ENCODE peak calls at places on chromosomes 11 and 22, in five cellular contexts. One of them, this sample, is unnamed.

GRCh38 chr11:47361419-47361818 is 8.9 kb upstream of the MYBPC3 start:
- DNase-seq in K562: no peak
- DNase-seq in HepG2: no peak
- DNase-seq in SK-N-SH: no peak
- DNase-seq in HCT116: no peak
- DNase-seq in this sample: no peak

GRCh38 chr11:1271406-1271805 is 38.0 kb downstream of the TOLLIP start:
- DNase-seq in HepG2: no peak
- DNase-seq in K562: no peak
- DNase-seq in HCT116: no peak
- DNase-seq in SK-N-SH: no peak
- DNase-seq in this sample: no peak

GRCh38 chr22:44455151-44455962 is 42.7 kb downstream of the RTL6 start:
- DNase-seq in SK-N-SH: no peak
- DNase-seq in K562: no peak
- DNase-seq in HepG2: no peak
- DNase-seq in HCT116: no peak
- DNase-seq in this sample: no peak

GRCh38 chr11:66126064-66126463 is 56.0 kb downstream of the PACS1 start:
- DNase-seq in HepG2: no peak
- DNase-seq in SK-N-SH: no peak
- DNase-seq in K562: no peak
- DNase-seq in HCT116: no peak
- DNase-seq in this sample: no peak

GRCh38 chr11:59901306-59901705 is 22.7 kb downstream of the OOSP3 start:
- DNase-seq in HepG2: no peak
- DNase-seq in HCT116: peak
- DNase-seq in SK-N-SH: no peak
- DNase-seq in K562: peak
- DNase-seq in this sample: no peak

GRCh38 chr11:121476379-121477032 is 23.7 kb upstream of the SORL1-AS1 start:
- DNase-seq in K562: no peak
- DNase-seq in SK-N-SH: no peak
- DNase-seq in HepG2: peak
- DNase-seq in HCT116: no peak
- DNase-seq in this sample: no peak

GRCh38 chr11:75815345-75815983 is 454 bp downstream of the UVRAG start:
- DNase-seq in HCT116: no peak
- DNase-seq in HepG2: no peak
- DNase-seq in K562: peak
- DNase-seq in SK-N-SH: no peak
- DNase-seq in this sample: peak

GRCh38 chr22:37662039-37662438 is 3.5 kb downstream of the PDXP start:
- DNase-seq in SK-N-SH: no peak
- DNase-seq in HepG2: no peak
- DNase-seq in K562: no peak
- DNase-seq in HCT116: no peak
- DNase-seq in this sample: no peak

GRCh38 chr11:76803811-76804600 is 20.9 kb downstream of the TSKU start:
- DNase-seq in K562: no peak
- DNase-seq in HepG2: no peak
- DNase-seq in SK-N-SH: no peak
- DNase-seq in HCT116: no peak
- DNase-seq in this sample: peak

GRCh38 chr11:117936973-117937372 is 7.8 kb upstream of the TMPRSS13 start:
- DNase-seq in HCT116: no peak
- DNase-seq in SK-N-SH: no peak
- DNase-seq in K562: no peak
- DNase-seq in HepG2: no peak
- DNase-seq in this sample: no peak

GRCh38 chr11:113384551-113384950 is 3.0 kb upstream of the ANKK1 start:
- DNase-seq in K562: no peak
- DNase-seq in HepG2: peak
- DNase-seq in HCT116: no peak
- DNase-seq in SK-N-SH: no peak
- DNase-seq in this sample: peak

GRCh38 chr22:24117942-24118341 is 63.3 kb upstream of the SUSD2 start:
- DNase-seq in HCT116: no peak
- DNase-seq in K562: no peak
- DNase-seq in SK-N-SH: peak
- DNase-seq in HepG2: no peak
- DNase-seq in this sample: no peak

GRCh38 chr11:9787981-9788521 is 124.2 kb downstream of the SWAP70 start:
- DNase-seq in HCT116: no peak
- DNase-seq in K562: no peak
- DNase-seq in SK-N-SH: no peak
- DNase-seq in HepG2: no peak
- DNase-seq in this sample: no peak

GRCh38 chr22:17063372-17064106 is 21.3 kb upstream of the IL17RA start:
- DNase-seq in HCT116: no peak
- DNase-seq in K562: no peak
- DNase-seq in SK-N-SH: no peak
- DNase-seq in HepG2: no peak
- DNase-seq in this sample: peak

GRCh38 chr22:36339171-36340065 is 48.3 kb downstream of the MYH9 start:
- DNase-seq in K562: no peak
- DNase-seq in HCT116: no peak
- DNase-seq in HepG2: no peak
- DNase-seq in SK-N-SH: no peak
- DNase-seq in this sample: no peak

GRCh38 chr22:46070722-46071450 is 79.4 kb upstream of the PPARA start:
- DNase-seq in HepG2: no peak
- DNase-seq in HCT116: no peak
- DNase-seq in SK-N-SH: peak
- DNase-seq in K562: no peak
- DNase-seq in this sample: no peak

GRCh38 chr22:27986937-27987336 is 67.9 kb upstream of the PITPNB start:
- DNase-seq in SK-N-SH: no peak
- DNase-seq in HCT116: no peak
- DNase-seq in K562: no peak
- DNase-seq in HepG2: no peak
- DNase-seq in this sample: no peak

GRCh38 chr11:120622189-120622912 is 110.8 kb downstream of the GRIK4 start:
- DNase-seq in K562: peak
- DNase-seq in HCT116: no peak
- DNase-seq in HepG2: no peak
- DNase-seq in SK-N-SH: peak
- DNase-seq in this sample: no peak

GRCh38 chr11:65906602-65907001 is 6.4 kb upstream of the FOSL1 start:
- DNase-seq in HCT116: no peak
- DNase-seq in SK-N-SH: no peak
- DNase-seq in HepG2: no peak
- DNase-seq in K562: peak
- DNase-seq in this sample: no peak

GRCh38 chr11:59556883-59557205 is 45.5 kb downstream of the OR4D9 start:
- DNase-seq in K562: peak
- DNase-seq in HCT116: no peak
- DNase-seq in SK-N-SH: peak
- DNase-seq in HepG2: peak
- DNase-seq in this sample: peak

GRCh38 chr11:16587670-16588069 is 150.8 kb upstream of the C11orf58 start:
- DNase-seq in HCT116: no peak
- DNase-seq in K562: no peak
- DNase-seq in SK-N-SH: no peak
- DNase-seq in HepG2: no peak
- DNase-seq in this sample: no peak

GRCh38 chr22:36386900-36387663 is 685 bp downstream of the MYH9 start:
- DNase-seq in HCT116: no peak
- DNase-seq in HepG2: no peak
- DNase-seq in SK-N-SH: peak
- DNase-seq in K562: peak
- DNase-seq in this sample: no peak

GRCh38 chr11:44380009-44380313 is 70.0 kb upstream of the ALX4 start:
- DNase-seq in K562: no peak
- DNase-seq in HCT116: no peak
- DNase-seq in HepG2: no peak
- DNase-seq in SK-N-SH: no peak
- DNase-seq in this sample: no peak

GRCh38 chr11:121914508-121914907 is 201.5 kb downstream of the BLID start:
- DNase-seq in HCT116: no peak
- DNase-seq in SK-N-SH: no peak
- DNase-seq in K562: no peak
- DNase-seq in HepG2: no peak
- DNase-seq in this sample: no peak

GRCh38 chr11:122101625-122102291 is 14.3 kb downstream of the BLID start:
- DNase-seq in HCT116: no peak
- DNase-seq in SK-N-SH: peak
- DNase-seq in HepG2: peak
- DNase-seq in K562: no peak
- DNase-seq in this sample: no peak

GRCh38 chr11:77993902-77994301 is 566 bp downstream of the INTS4 start:
- DNase-seq in HepG2: no peak
- DNase-seq in K562: no peak
- DNase-seq in HCT116: no peak
- DNase-seq in SK-N-SH: no peak
- DNase-seq in this sample: no peak

GRCh38 chr22:40323681-40324083 is 22.6 kb upstream of the ADSL start:
- DNase-seq in HepG2: no peak
- DNase-seq in K562: no peak
- DNase-seq in SK-N-SH: peak
- DNase-seq in HCT116: no peak
- DNase-seq in this sample: no peak

DNA sequence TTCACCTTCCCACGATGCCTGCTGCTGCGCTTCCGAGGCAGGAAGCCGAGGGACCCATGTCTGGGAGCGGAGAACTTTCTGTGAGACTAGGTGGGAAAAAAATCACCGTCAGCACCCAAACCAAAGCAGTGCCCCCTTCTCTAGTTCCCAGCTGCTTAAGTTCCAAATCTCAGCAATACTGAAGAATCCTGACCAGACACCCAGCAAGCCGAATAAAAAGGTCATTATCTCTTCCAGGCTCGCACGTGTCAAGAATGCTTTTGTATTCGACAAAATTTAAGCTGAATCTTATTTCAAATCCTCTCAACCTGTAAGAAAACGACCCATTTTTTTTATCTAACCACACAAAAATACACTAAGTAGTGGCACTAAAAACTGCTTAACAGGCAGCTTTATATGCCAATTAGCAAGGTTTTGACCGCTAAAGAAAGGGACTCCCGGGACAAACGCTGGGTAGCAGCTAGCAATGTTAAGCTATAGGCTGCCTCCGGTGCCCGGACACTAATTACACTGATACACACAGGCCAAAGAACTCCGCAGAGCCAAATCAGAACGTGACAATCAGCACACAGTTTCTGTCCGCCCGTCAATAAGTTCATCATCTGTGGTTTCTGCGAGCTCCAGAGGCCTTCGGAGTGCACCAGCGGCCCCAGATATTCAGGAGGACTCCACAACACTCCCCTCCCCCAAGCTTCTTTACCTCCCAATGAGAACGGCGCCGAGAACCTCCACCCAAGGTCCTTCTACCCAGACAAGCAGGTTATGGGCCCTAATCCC is 728 bp downstream of the RPL3 start:
- DNase-seq in K562: no peak
- DNase-seq in SK-N-SH: no peak
- DNase-seq in HepG2: no peak
- DNase-seq in HCT116: no peak
- DNase-seq in this sample: peak
- TF ChIP-seq JUND in K562: no peak
- TF ChIP-seq JUND in SK-N-SH: no peak
- TF ChIP-seq JUND in HepG2: no peak
- TF ChIP-seq JUND in HCT116: no peak
- TF ChIP-seq JUND in this sample: no peak

GRCh38 chr11:93476796-93477195 is 66.4 kb downstream of the SMCO4 start:
- DNase-seq in SK-N-SH: no peak
- DNase-seq in HepG2: no peak
- DNase-seq in K562: no peak
- DNase-seq in HCT116: no peak
- DNase-seq in this sample: peak

GRCh38 chr11:93480756-93481155 is 62.4 kb downstream of the SMCO4 start:
- DNase-seq in HepG2: no peak
- DNase-seq in HCT116: no peak
- DNase-seq in SK-N-SH: no peak
- DNase-seq in K562: no peak
- DNase-seq in this sample: peak

GRCh38 chr11:93478841-93479240 is 64.3 kb downstream of the SMCO4 start:
- DNase-seq in HCT116: no peak
- DNase-seq in SK-N-SH: no peak
- DNase-seq in HepG2: no peak
- DNase-seq in K562: no peak
- DNase-seq in this sample: no peak

GRCh38 chr11:93481279-93481678 is 61.9 kb downstream of the SMCO4 start:
- DNase-seq in SK-N-SH: no peak
- DNase-seq in HepG2: no peak
- DNase-seq in HCT116: no peak
- DNase-seq in K562: no peak
- DNase-seq in this sample: no peak

GRCh38 chr11:93477684-93478234 is 65.4 kb downstream of the SMCO4 start:
- DNase-seq in K562: no peak
- DNase-seq in HCT116: no peak
- DNase-seq in HepG2: no peak
- DNase-seq in SK-N-SH: no peak
- DNase-seq in this sample: no peak
- TF ChIP-seq JUND in K562: no peak
- TF ChIP-seq JUND in HCT116: no peak
- TF ChIP-seq JUND in HepG2: no peak
- TF ChIP-seq JUND in SK-N-SH: no peak
- TF ChIP-seq JUND in this sample: no peak

GRCh38 chr22:29016067-29016938 is 45.3 kb downstream of the C22orf31 start:
- DNase-seq in K562: no peak
- DNase-seq in HepG2: peak
- DNase-seq in HCT116: no peak
- DNase-seq in SK-N-SH: no peak
- DNase-seq in this sample: no peak

GRCh38 chr22:29014773-29015172 is 46.9 kb downstream of the C22orf31 start:
- DNase-seq in SK-N-SH: no peak
- DNase-seq in HCT116: no peak
- DNase-seq in K562: no peak
- DNase-seq in HepG2: no peak
- DNase-seq in this sample: no peak

GRCh38 chr22:29014301-29014700 is 47.3 kb downstream of the C22orf31 start:
- DNase-seq in HCT116: no peak
- DNase-seq in HepG2: no peak
- DNase-seq in SK-N-SH: no peak
- DNase-seq in K562: no peak
- DNase-seq in this sample: no peak

GRCh38 chr22:29022101-29022817 is 39.4 kb downstream of the C22orf31 start:
- DNase-seq in HCT116: no peak
- DNase-seq in SK-N-SH: no peak
- DNase-seq in K562: no peak
- DNase-seq in HepG2: peak
- DNase-seq in this sample: no peak

GRCh38 chr22:29018293-29019189 is 43.1 kb downstream of the C22orf31 start:
- DNase-seq in HepG2: no peak
- DNase-seq in HCT116: no peak
- DNase-seq in SK-N-SH: no peak
- DNase-seq in K562: no peak
- DNase-seq in this sample: no peak
- TF ChIP-seq JUND in HepG2: no peak
- TF ChIP-seq JUND in HCT116: no peak
- TF ChIP-seq JUND in SK-N-SH: no peak
- TF ChIP-seq JUND in K562: no peak
- TF ChIP-seq JUND in this sample: no peak

DNA sequence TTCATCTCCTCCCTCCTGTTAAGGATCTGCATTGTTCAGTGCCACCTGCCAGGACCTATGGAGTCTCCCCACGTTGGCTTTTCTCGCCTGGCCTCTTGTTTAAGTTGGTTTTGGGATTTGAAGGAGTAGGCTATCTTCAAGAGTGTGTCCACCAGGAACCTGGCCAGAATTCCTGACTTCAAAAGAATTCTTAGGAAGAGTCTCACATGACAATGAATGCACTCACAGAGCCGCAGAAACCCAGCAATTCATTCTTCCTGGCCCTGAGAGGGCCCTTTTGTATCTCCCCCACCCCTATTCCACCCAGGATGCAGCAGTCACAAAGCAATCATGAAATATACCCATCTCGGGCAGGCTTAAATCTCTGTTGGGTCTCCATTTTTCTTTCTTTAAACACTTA is 506.8 kb downstream of the NTM start:
- DNase-seq in HCT116: no peak
- DNase-seq in SK-N-SH: no peak
- DNase-seq in K562: no peak
- DNase-seq in HepG2: no peak
- DNase-seq in this sample: no peak
- TF ChIP-seq JUND in HCT116: no peak
- TF ChIP-seq JUND in SK-N-SH: no peak
- TF ChIP-seq JUND in K562: no peak
- TF ChIP-seq JUND in HepG2: no peak
- TF ChIP-seq JUND in this sample: no peak